ENCODE peak calls at places on chromosome 19, in six cellular contexts. One of them, this sample, is unnamed.

GRCh38 chr19:46925548-46925950 is 64.8 kb downstream of the ARHGAP35 start:
- DNase-seq in HepG2: peak; percentile 93
- DNase-seq in GM12878: no peak
- DNase-seq in A549: peak; percentile 69
- DNase-seq in K562: no peak
- DNase-seq in IMR-90: no peak
- DNase-seq in this sample: no peak

GRCh38 chr19:8569066-8569761 is 8.0 kb downstream of the MYO1F start:
- DNase-seq in HepG2: no peak
- DNase-seq in K562: peak; percentile 83
- DNase-seq in A549: peak; percentile 29
- DNase-seq in GM12878: peak; percentile 63
- DNase-seq in IMR-90: peak; percentile 96
- DNase-seq in this sample: no peak

GRCh38 chr19:43735957-43736356 is 18.8 kb downstream of the SMG9 start:
- DNase-seq in A549: no peak
- DNase-seq in K562: no peak
- DNase-seq in HepG2: no peak
- DNase-seq in IMR-90: peak; percentile 68
- DNase-seq in GM12878: no peak
- DNase-seq in this sample: no peak

GRCh38 chr19:13091400-13092161 is 11.1 kb downstream of the LYL1 start:
- DNase-seq in HepG2: no peak
- DNase-seq in K562: no peak
- DNase-seq in IMR-90: peak; percentile 75
- DNase-seq in A549: no peak
- DNase-seq in GM12878: no peak
- DNase-seq in this sample: no peak

GRCh38 chr19:23460656-23461055 is 65.4 kb upstream of the ZNF91 start:
- DNase-seq in K562: no peak
- DNase-seq in IMR-90: no peak
- DNase-seq in A549: no peak
- DNase-seq in HepG2: no peak
- DNase-seq in GM12878: no peak
- DNase-seq in this sample: no peak

GRCh38 chr19:45763691-45764294 is 5.3 kb downstream of the SIX5 start:
- DNase-seq in IMR-90: no peak
- DNase-seq in A549: no peak
- DNase-seq in GM12878: no peak
- DNase-seq in K562: no peak
- DNase-seq in HepG2: no peak
- DNase-seq in this sample: no peak

GRCh38 chr19:38059897-38060296 is 152.9 kb downstream of the SIPA1L3 start:
- DNase-seq in HepG2: no peak
- DNase-seq in GM12878: no peak
- DNase-seq in K562: no peak
- DNase-seq in A549: no peak
- DNase-seq in IMR-90: no peak
- DNase-seq in this sample: no peak

GRCh38 chr19:43414554-43414953 is at the start of gene TEX101:
- DNase-seq in HepG2: no peak
- DNase-seq in IMR-90: no peak
- DNase-seq in GM12878: no peak
- DNase-seq in A549: no peak
- DNase-seq in K562: no peak
- DNase-seq in this sample: no peak

GRCh38 chr19:38429811-38430156 is 3.7 kb upstream of the RYR1 start:
- DNase-seq in GM12878: no peak
- DNase-seq in K562: no peak
- DNase-seq in A549: no peak
- DNase-seq in IMR-90: no peak
- DNase-seq in HepG2: no peak
- DNase-seq in this sample: no peak

GRCh38 chr19:37413243-37414084 is 42.6 kb downstream of the ZNF527 start:
- DNase-seq in GM12878: no peak
- DNase-seq in A549: no peak
- DNase-seq in HepG2: no peak
- DNase-seq in IMR-90: no peak
- DNase-seq in K562: no peak
- DNase-seq in this sample: no peak

GRCh38 chr19:50465986-50466771 is 10.1 kb upstream of the EMC10 start:
- DNase-seq in GM12878: no peak
- DNase-seq in A549: peak; percentile 64
- DNase-seq in HepG2: peak; percentile 34
- DNase-seq in IMR-90: no peak
- DNase-seq in K562: peak; percentile 74
- DNase-seq in this sample: peak; percentile 52

GRCh38 chr19:48113190-48113917 is 2.7 kb upstream of the PLA2G4C start:
- DNase-seq in GM12878: no peak
- DNase-seq in HepG2: no peak
- DNase-seq in A549: no peak
- DNase-seq in IMR-90: peak; percentile 18
- DNase-seq in K562: no peak
- DNase-seq in this sample: no peak

GRCh38 chr19:19637186-19637522 is 6.3 kb downstream of the GMIP start:
- DNase-seq in GM12878: no peak
- DNase-seq in A549: no peak
- DNase-seq in HepG2: no peak
- DNase-seq in IMR-90: no peak
- DNase-seq in K562: no peak
- DNase-seq in this sample: no peak

GRCh38 chr19:15864824-15865223 is 33.0 kb downstream of the CYP4F2 start:
- DNase-seq in K562: peak; percentile 32
- DNase-seq in IMR-90: no peak
- DNase-seq in GM12878: no peak
- DNase-seq in A549: no peak
- DNase-seq in HepG2: no peak
- DNase-seq in this sample: no peak

GRCh38 chr19:15379996-15380647 is 535 bp upstream of the AKAP8 start:
- DNase-seq in IMR-90: peak; percentile 11
- DNase-seq in A549: peak; percentile 35
- DNase-seq in HepG2: peak; percentile 48
- DNase-seq in GM12878: no peak
- DNase-seq in K562: peak; percentile 84
- DNase-seq in this sample: peak; percentile 39

GRCh38 chr19:53915000-53915399 is 5.9 kb downstream of the CACNG7 start:
- DNase-seq in A549: no peak
- DNase-seq in IMR-90: no peak
- DNase-seq in HepG2: no peak
- DNase-seq in GM12878: no peak
- DNase-seq in K562: peak; percentile 65
- DNase-seq in this sample: peak; percentile 64

GRCh38 chr19:48501961-48502719 is 9.5 kb downstream of the LMTK3 start:
- DNase-seq in K562: peak; percentile 97
- DNase-seq in GM12878: peak; percentile 59
- DNase-seq in A549: peak; percentile 88
- DNase-seq in IMR-90: no peak
- DNase-seq in HepG2: peak; percentile 86
- DNase-seq in this sample: peak; percentile 88

GRCh38 chr19:36115453-36116343 is at the start of gene TBCB:
- DNase-seq in IMR-90: peak; percentile 28
- DNase-seq in HepG2: peak; percentile 25
- DNase-seq in GM12878: no peak
- DNase-seq in A549: peak; percentile 86
- DNase-seq in K562: peak; percentile 82
- DNase-seq in this sample: no peak

GRCh38 chr19:29527500-29528328 is 1.9 kb downstream of the VSTM2B start:
- DNase-seq in A549: peak; percentile 44
- DNase-seq in HepG2: no peak
- DNase-seq in K562: no peak
- DNase-seq in GM12878: no peak
- DNase-seq in IMR-90: no peak
- DNase-seq in this sample: no peak
- TF ChIP-seq BHLHE40 in A549: no peak
- TF ChIP-seq BHLHE40 in HepG2: no peak
- TF ChIP-seq BHLHE40 in K562: no peak
- TF ChIP-seq BHLHE40 in GM12878: no peak
- TF ChIP-seq BHLHE40 in IMR-90: no peak
- TF ChIP-seq BHLHE40 in this sample: no peak

GRCh38 chr19:7068599-7068998 is 904 bp upstream of the ZNF557 start:
- DNase-seq in IMR-90: no peak
- DNase-seq in K562: no peak
- DNase-seq in GM12878: no peak
- DNase-seq in A549: no peak
- DNase-seq in HepG2: no peak
- DNase-seq in this sample: no peak

GRCh38 chr19:7069042-7069903 is at the start of gene ZNF557:
- DNase-seq in IMR-90: peak; percentile 95
- DNase-seq in A549: peak; percentile 68
- DNase-seq in GM12878: peak; percentile 88
- DNase-seq in K562: peak; percentile 98
- DNase-seq in HepG2: peak; percentile 88
- DNase-seq in this sample: peak; percentile 93

GRCh38 chr19:7067716-7068115 is 1.8 kb upstream of the ZNF557 start:
- DNase-seq in IMR-90: peak; percentile 49
- DNase-seq in HepG2: no peak
- DNase-seq in GM12878: no peak
- DNase-seq in K562: no peak
- DNase-seq in A549: no peak
- DNase-seq in this sample: no peak

GRCh38 chr19:7063764-7064418 is 5.4 kb upstream of the MBD3L3 start:
- DNase-seq in IMR-90: no peak
- DNase-seq in A549: no peak
- DNase-seq in GM12878: no peak
- DNase-seq in HepG2: no peak
- DNase-seq in K562: no peak
- DNase-seq in this sample: no peak

DNA sequence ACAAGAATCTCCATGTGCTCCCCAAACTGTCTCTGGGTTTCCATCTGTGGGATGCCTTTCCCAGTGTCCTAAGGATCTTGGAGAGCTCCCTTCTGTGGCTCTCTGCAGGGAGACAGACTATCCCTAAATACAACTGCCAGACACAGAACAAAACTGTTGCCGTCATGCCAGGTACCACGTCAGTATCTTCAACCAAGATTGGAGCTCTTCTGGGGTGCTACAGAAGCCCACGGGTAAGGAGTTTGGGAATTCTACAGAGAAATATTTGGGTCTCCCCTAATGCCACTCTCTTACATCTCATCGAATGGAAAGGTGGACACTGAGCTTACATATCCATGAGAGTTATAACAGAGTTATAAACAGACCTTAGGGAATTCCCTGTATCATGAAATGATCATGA is 4.9 kb upstream of the MBD3L3 start:
- DNase-seq in IMR-90: no peak
- DNase-seq in A549: no peak
- DNase-seq in K562: no peak
- DNase-seq in HepG2: no peak
- DNase-seq in GM12878: no peak
- DNase-seq in this sample: no peak
- TF ChIP-seq BHLHE40 in IMR-90: no peak
- TF ChIP-seq BHLHE40 in A549: no peak
- TF ChIP-seq BHLHE40 in K562: no peak
- TF ChIP-seq BHLHE40 in HepG2: no peak
- TF ChIP-seq BHLHE40 in GM12878: no peak
- TF ChIP-seq BHLHE40 in this sample: no peak

GRCh38 chr19:5655412-5655811 is 24.9 kb downstream of the MICOS13 start:
- DNase-seq in GM12878: no peak
- DNase-seq in IMR-90: no peak
- DNase-seq in A549: no peak
- DNase-seq in HepG2: no peak
- DNase-seq in K562: no peak
- DNase-seq in this sample: no peak

GRCh38 chr19:5651361-5651760 is 28.5 kb downstream of the SAFB start:
- DNase-seq in K562: no peak
- DNase-seq in IMR-90: no peak
- DNase-seq in GM12878: no peak
- DNase-seq in A549: no peak
- DNase-seq in HepG2: no peak
- DNase-seq in this sample: no peak

GRCh38 chr19:5648464-5648863 is 25.6 kb downstream of the SAFB start:
- DNase-seq in GM12878: no peak
- DNase-seq in IMR-90: no peak
- DNase-seq in A549: no peak
- DNase-seq in HepG2: no peak
- DNase-seq in K562: no peak
- DNase-seq in this sample: no peak

GRCh38 chr19:5654931-5655330 is 25.4 kb downstream of the MICOS13 start:
- DNase-seq in K562: no peak
- DNase-seq in A549: no peak
- DNase-seq in IMR-90: no peak
- DNase-seq in HepG2: no peak
- DNase-seq in GM12878: no peak
- DNase-seq in this sample: no peak

DNA sequence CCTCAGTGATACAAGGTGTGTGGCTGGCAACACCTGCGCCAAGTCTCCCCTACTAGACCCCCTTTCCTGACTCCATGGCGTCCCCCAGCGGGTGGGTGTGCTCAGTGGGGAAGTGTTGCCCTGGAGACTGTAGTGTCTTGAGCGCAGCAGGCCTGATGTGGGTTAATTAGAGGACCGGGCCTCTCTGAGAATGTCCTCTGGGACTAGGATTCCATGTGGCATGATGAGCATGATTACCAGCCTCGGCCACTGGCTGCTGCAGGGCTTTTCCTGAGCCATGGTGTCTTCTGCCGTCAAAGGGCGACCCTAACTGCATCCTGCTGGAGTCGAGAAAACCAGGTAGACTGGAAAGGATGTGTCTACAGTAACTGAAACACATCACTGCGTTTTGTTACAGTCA is 28.1 kb downstream of the MICOS13 start:
- DNase-seq in GM12878: no peak
- DNase-seq in A549: no peak
- DNase-seq in K562: no peak
- DNase-seq in IMR-90: no peak
- DNase-seq in HepG2: no peak
- DNase-seq in this sample: no peak
- TF ChIP-seq BHLHE40 in GM12878: no peak
- TF ChIP-seq BHLHE40 in A549: no peak
- TF ChIP-seq BHLHE40 in K562: no peak
- TF ChIP-seq BHLHE40 in IMR-90: no peak
- TF ChIP-seq BHLHE40 in HepG2: no peak
- TF ChIP-seq BHLHE40 in this sample: no peak

DNA sequence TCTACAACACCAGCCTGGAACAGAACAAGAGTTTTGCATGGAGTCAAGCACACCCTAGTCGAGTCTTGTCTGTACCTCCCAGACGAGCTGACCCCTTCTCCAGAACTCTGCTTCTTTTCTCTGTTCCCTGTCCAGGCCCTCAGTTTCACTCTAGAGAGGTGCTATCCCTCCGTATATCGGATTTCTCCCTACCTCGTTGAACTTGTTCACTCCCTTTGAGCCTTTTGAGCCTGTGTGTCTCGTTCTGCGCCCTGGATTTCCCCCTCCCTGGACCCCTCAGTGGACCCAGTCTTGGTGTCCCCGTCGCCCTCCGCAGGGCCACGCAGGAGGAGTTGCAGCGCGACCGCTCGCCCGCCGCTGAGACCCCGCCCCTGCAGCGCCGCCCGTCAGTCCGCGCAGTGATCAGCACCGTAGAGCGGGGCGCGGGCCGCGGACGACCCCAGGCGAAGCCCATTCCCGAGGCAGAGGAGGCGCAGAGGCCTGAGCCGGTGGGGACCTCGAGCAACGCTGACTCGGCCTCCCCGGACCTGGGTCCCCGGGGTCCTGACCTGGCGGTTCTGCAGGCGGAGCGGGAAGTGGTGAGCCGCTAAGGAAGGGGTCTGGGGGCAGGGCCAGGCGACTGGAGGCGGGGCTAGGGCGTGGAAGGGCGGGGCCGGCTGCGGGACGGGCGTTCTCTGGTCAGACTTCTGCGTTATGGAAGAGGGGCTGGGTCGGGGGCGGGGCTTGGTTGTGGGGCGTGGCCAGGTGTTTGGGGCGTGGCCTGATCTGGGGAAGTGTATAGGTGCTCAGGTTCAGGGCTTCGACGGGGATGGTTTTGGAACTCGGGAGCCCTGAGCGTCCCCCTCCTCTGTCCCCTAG is 5.5 kb downstream of the EPS8L1 start:
- DNase-seq in A549: peak; percentile 77
- DNase-seq in GM12878: peak; percentile 35
- DNase-seq in K562: peak; percentile 95
- DNase-seq in HepG2: peak; percentile 53
- DNase-seq in IMR-90: peak; percentile 44
- DNase-seq in this sample: peak; percentile 82
- TF ChIP-seq BHLHE40 in A549: no peak
- TF ChIP-seq BHLHE40 in GM12878: no peak
- TF ChIP-seq BHLHE40 in K562: no peak
- TF ChIP-seq BHLHE40 in HepG2: no peak
- TF ChIP-seq BHLHE40 in IMR-90: no peak
- TF ChIP-seq BHLHE40 in this sample: no peak

This sample was measured in HEK293T.